ENCODE peak calls at places on chromosomes 3 and 15, in eight cellular contexts. D is Peyer's patch, J is GM12891, W is gastrocnemius medialis, M is spleen, N is suprapubic skin, I is lower leg skin, K is adrenal gland. X is an unnamed sample.

GRCh38 chr15:79051941-79052731 is 38.4 kb downstream of the RASGRF1 start:
- DNase-seq in N (no peak), I (no peak), K (no peak), J (no peak), M (peak), W (no peak), D (no peak), X (no peak)

GRCh38 chr15:88654430-88655102 is 15.8 kb downstream of the ISG20 start:
- DNase-seq in J (no peak), K (no peak), W (no peak), M (peak), D (peak), I (no peak), N (peak), X (no peak)

GRCh38 chr3:16399473-16399872 is 114.0 kb downstream of the RFTN1 start:
- DNase-seq in D (no peak), K (peak), N (no peak), J (no peak), W (no peak), I (no peak), M (no peak), X (no peak)

GRCh38 chr3:190528721-190529120 is 14.8 kb downstream of the IL1RAP start:
- DNase-seq in J (no peak), K (no peak), I (no peak), W (no peak), N (no peak), D (no peak), M (no peak), X (no peak)

GRCh38 chr15:67189326-67190051 is 65.0 kb downstream of the AAGAB start:
- DNase-seq in K (peak), I (peak), D (peak), W (peak), N (peak), J (no peak), M (peak), X (no peak)

GRCh38 chr3:45191924-45192417 is 34.1 kb downstream of the TMEM158 start:
- DNase-seq in M (no peak), N (no peak), D (no peak), W (no peak), K (no peak), I (no peak), J (no peak), X (no peak)

GRCh38 chr3:12479919-12480425 is 4.3 kb upstream of the TSEN2 start:
- DNase-seq in W (no peak), K (no peak), N (no peak), J (peak), M (no peak), I (no peak), D (peak), X (peak)

GRCh38 chr3:120566243-120566980 is 29.7 kb upstream of the NDUFB4 start:
- DNase-seq in I (no peak), K (peak), J (no peak), W (no peak), D (no peak), N (no peak), M (no peak), X (no peak)

GRCh38 chr3:117892431-117892841 is 1142.2 kb downstream of the IGSF11 start:
- DNase-seq in J (no peak), I (no peak), D (no peak), K (peak), W (no peak), N (no peak), M (no peak), X (no peak)

GRCh38 chr3:129558772-129559564 is 16.0 kb downstream of the H1-8 start:
- DNase-seq in I (no peak), K (peak), M (peak), J (no peak), N (no peak), W (no peak), D (no peak), X (no peak)

GRCh38 chr3:134311265-134311664 is 60.6 kb upstream of the RYK start:
- DNase-seq in K (no peak), D (no peak), W (no peak), N (no peak), J (no peak), M (no peak), I (no peak), X (no peak)

GRCh38 chr3:53675942-53676341 is 170.3 kb downstream of the CHDH start:
- DNase-seq in N (no peak), M (no peak), K (no peak), W (no peak), J (no peak), I (no peak), D (no peak), X (no peak)

GRCh38 chr3:71838406-71838805 is 53.5 kb upstream of the PROK2 start:
- DNase-seq in J (no peak), D (no peak), I (no peak), M (no peak), K (no peak), W (no peak), N (no peak), X (no peak)

GRCh38 chr3:170502297-170502696 is 83.6 kb downstream of the SLC7A14 start:
- DNase-seq in W (no peak), N (no peak), M (no peak), J (no peak), I (no peak), K (no peak), D (no peak), X (no peak)

GRCh38 chr3:156217674-156218352 is 97.4 kb downstream of the KCNAB1 start:
- DNase-seq in K (no peak), J (no peak), N (no peak), D (no peak), M (no peak), W (no peak), I (no peak), X (no peak)

GRCh38 chr3:131083190-131083863 is 56.6 kb downstream of the NEK11 start:
- DNase-seq in W (peak), K (peak), J (no peak), M (peak), D (no peak), I (no peak), N (no peak), X (peak)

GRCh38 chr15:68187559-68187958 is 17.6 kb downstream of the CALML4 start:
- DNase-seq in K (peak), I (peak), D (peak), N (no peak), J (no peak), W (peak), M (no peak), X (peak)

GRCh38 chr15:66126057-66126855 is 127.3 kb downstream of the MEGF11 start:
- DNase-seq in I (no peak), M (no peak), N (no peak), J (no peak), W (no peak), D (no peak), K (no peak), X (no peak)

GRCh38 chr3:46585799-46586693 is 19.9 kb upstream of the LRRC2 start:
- DNase-seq in W (no peak), D (no peak), K (no peak), M (no peak), N (no peak), I (no peak), J (no peak), X (no peak)

GRCh38 chr3:123157598-123158287 is 44.0 kb upstream of the SEC22A start:
- DNase-seq in I (no peak), N (no peak), W (no peak), K (peak), M (no peak), D (no peak), J (no peak), X (no peak)

GRCh38 chr3:134426660-134427181 is 52.5 kb upstream of the AMOTL2 start:
- DNase-seq in J (no peak), K (no peak), M (no peak), W (no peak), I (no peak), D (no peak), N (no peak), X (no peak)

GRCh38 chr15:101329309-101329863 is 34.3 kb upstream of the SNRPA1 start:
- DNase-seq in M (no peak), D (no peak), K (no peak), W (no peak), I (no peak), J (no peak), N (no peak), X (no peak)

GRCh38 chr15:91529534-91529933 is 324.0 kb upstream of the SLCO3A1 start:
- DNase-seq in K (no peak), W (no peak), M (no peak), J (no peak), N (no peak), I (no peak), D (no peak), X (no peak)

GRCh38 chr3:14789640-14790285 is 29.0 kb upstream of the FGD5 start:
- DNase-seq in K (no peak), W (no peak), M (peak), N (peak), D (peak), I (no peak), J (no peak), X (no peak)

GRCh38 chr15:61888074-61888780 is 172.0 kb downstream of the VPS13C start:
- DNase-seq in D (no peak), N (no peak), M (no peak), J (no peak), W (no peak), I (no peak), K (no peak), X (no peak)

GRCh38 chr3:127819656-127820055 is 2.7 kb downstream of the MGLL start:
- DNase-seq in J (no peak), W (no peak), N (no peak), I (no peak), D (no peak), M (no peak), K (no peak), X (no peak)

GRCh38 chr3:30456263-30456662 is 150.1 kb upstream of the TGFBR2 start:
- DNase-seq in M (no peak), D (no peak), W (no peak), J (no peak), K (no peak), N (no peak), I (no peak), X (no peak)

GRCh38 chr3:20326537-20326936 is 140.5 kb upstream of the SGO1 start:
- DNase-seq in J (no peak), M (no peak), D (no peak), N (no peak), I (no peak), K (no peak), W (no peak), X (no peak)

GRCh38 chr3:28718074-28718849 is 369.6 kb upstream of the AZI2 start:
- DNase-seq in N (no peak), K (no peak), J (no peak), W (no peak), M (no peak), D (no peak), I (no peak), X (no peak)

GRCh38 chr15:77589839-77590238 is 42.9 kb downstream of the LINGO1 start:
- DNase-seq in D (no peak), N (no peak), W (no peak), J (no peak), M (no peak), K (no peak), I (no peak), X (no peak)

GRCh38 chr3:180253283-180253682 is 216.5 kb upstream of the PEX5L start:
- DNase-seq in K (no peak), W (no peak), M (no peak), I (no peak), D (no peak), N (no peak), J (no peak), X (no peak)

GRCh38 chr3:108407858-108408257 is 102.5 kb downstream of the MYH15 start:
- DNase-seq in N (no peak), K (no peak), W (no peak), J (no peak), M (no peak), I (no peak), D (no peak), X (no peak)

GRCh38 chr15:67085818-67086649 is 20.6 kb downstream of the SMAD3 start:
- DNase-seq in M (no peak), N (no peak), D (no peak), W (no peak), K (no peak), J (peak), I (no peak), X (no peak)

GRCh38 chr3:15498461-15499214 is 22.9 kb downstream of the COLQ start:
- DNase-seq in N (peak), J (no peak), I (no peak), W (peak), K (no peak), M (no peak), D (no peak), X (no peak)

DNA sequence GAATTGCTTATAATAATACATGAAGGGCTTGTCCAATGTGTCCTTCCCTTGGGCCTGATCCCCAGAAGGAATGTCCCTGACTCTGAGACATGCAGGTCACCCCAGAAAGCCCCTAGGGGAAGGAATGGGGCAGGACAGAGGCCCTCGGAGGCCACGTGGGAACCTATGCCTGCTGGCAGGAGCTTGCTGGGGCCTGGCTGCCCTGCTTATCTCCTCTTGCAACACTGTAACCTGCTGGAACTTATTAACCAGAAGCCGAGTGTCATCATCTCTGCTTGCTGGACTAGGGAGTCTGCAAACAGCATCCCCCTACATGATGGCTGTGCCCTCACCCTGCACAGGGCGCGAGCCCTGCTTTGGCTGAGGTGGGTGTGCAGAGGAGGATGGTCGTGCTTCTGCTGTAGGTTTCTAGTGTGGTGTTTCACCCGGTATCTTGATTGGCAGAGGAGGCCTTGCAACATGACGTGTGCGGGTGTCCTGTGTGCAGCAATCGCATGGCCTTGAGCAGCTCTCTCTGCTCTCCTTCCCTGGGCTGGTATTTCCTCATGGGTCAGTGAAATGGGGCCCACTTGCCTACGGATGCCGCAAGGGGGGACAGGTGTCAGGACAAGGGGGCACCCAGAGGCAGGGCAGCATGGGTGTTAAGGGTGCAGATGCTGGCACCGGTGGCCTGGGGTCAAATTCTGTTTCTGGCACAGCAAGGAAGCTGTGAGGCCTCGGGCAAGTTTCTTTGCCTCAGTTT is 5.0 kb downstream of the CHST13 start:
- DNase-seq in J (no peak), M (peak), N (no peak), W (no peak), I (no peak), D (peak), K (peak), X (no peak)
- TF ChIP-seq POLR2A in J (no peak), M (no peak), N (no peak), W (no peak), I (no peak), D (no peak), K (no peak), X (no peak)

GRCh38 chr3:136343873-136344281 is 93.7 kb downstream of the PCCB start:
- DNase-seq in W (peak), K (peak), J (no peak), I (peak), M (no peak), N (peak), D (peak), X (peak)

GRCh38 chr3:136346486-136346885 is 96.3 kb downstream of the PCCB start:
- DNase-seq in J (no peak), D (no peak), K (no peak), I (no peak), W (no peak), M (no peak), N (no peak), X (no peak)

GRCh38 chr3:136343446-136343845 is 93.3 kb downstream of the PCCB start:
- DNase-seq in J (no peak), I (no peak), D (no peak), N (no peak), M (no peak), K (no peak), W (no peak), X (no peak)
- TF ChIP-seq POLR2A in J (no peak), I (no peak), D (no peak), N (no peak), M (no peak), K (no peak), W (no peak), X (no peak)

GRCh38 chr3:9399746-9400145 is 2.3 kb downstream of the SETD5 start:
- DNase-seq in M (no peak), J (no peak), K (peak), D (peak), I (peak), N (peak), W (peak), X (peak)
- TF ChIP-seq POLR2A in M (no peak), J (no peak), K (peak), D (no peak), I (no peak), N (peak), W (peak), X (peak)

DNA sequence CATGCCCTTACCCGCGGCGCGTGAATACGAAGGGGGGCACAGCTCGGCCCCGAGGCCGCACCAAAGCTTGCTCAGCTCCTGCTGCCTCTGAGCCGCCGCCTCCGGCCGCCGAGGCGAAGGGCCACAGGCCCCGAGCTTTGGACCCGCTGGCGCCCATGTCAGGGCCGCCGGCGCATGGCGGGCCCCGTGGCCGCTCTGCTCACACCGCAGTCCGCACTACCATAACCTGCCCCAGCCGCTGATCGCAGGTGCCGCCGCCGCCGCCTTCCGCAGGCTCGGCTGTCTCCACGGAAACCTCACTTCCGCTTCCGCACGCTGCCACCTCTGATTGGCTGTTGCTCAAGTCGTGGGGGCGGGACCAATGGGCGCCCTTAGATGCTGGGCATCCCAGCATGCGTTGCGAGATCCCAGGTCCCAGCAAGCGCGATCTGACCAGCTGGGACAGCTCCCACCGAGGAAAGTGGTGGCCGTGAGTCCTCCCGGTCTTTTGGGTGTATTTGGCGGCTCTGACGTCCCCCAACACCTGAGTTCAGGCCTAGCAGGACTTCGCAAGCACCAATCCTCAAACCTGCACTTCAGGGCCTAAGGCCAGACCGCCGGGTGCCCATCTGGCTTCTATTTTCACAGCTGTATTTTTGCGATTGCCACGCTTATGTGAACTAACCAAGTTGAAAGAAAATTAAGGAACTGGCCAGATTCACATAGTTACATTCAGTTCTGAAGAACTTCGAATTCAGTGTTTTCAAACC is at the start of gene TUSC2:
- DNase-seq in D (peak), N (peak), M (peak), I (peak), K (peak), W (peak), J (peak), X (peak)
- TF ChIP-seq POLR2A in D (peak), N (peak), M (no peak), I (no peak), K (peak), W (peak), J (peak), X (peak)

DNA sequence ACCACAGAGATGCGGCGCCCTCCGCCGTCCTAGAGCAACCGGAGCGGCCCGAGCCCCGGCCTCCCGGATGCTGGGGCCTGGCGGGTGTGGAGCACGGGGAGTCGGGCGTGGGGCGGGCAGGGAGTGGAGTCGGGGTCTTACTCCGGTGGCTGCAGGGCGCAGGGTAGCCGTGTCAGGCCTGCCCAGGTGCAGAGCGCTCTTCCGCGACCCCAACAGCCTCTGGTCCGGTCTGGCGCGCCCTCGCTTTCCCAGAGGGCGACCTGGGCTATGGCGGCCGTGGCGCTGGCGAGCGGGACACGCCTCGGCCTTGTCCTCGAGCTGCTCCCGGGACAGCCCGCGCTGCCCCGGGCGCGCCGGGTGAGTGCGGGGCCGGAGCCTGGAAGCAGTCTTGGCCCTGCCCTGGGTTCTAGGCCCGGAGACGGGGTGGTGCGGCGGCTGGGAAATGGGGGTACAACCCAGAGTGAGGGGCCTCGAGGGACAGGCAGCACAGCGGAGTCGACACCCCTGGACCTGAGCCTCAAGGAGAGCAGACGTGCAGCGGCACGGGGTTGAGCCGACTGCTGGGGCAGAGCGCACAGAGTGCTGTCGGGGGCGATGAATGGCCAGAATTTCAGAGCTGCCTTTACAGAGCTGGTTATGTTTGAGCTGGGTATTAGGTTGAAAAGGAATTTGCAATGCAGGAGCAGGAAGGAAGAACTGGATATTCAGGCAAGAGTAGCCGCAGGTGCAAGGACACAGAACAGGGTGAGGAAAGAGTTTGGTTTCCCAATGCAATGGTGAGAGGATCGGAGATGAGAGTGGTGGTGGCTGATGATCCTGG is at the start of gene ZNF662:
- DNase-seq in J (no peak), I (no peak), W (peak), N (peak), D (peak), M (peak), K (peak), X (peak)
- TF ChIP-seq POLR2A in J (no peak), I (no peak), W (no peak), N (no peak), D (no peak), M (no peak), K (peak), X (peak)

DNA sequence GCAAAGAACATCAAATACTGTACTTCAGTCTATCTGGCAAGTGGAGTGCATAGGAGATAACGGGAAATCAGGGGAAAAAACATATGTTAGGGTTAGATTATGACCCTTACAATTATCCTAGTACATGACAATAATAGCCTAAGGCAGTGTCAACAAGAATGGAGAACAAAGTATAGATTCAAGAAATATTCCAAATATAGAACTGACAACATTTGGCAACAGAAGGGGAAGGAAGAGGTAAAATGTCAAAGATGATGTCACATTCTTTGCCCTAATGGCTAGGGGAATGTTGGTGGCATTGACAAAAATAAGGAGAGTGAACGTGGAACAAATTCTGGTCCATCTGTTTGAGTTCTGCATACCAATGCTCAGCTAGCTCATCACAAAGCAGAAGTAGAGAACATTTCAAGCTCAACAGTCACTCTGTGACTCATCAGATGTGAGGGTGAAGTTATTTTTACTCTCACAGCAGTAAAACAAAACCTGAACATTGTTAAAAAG is 15.5 kb upstream of the ATP8B4 start:
- DNase-seq in N (no peak), K (no peak), M (no peak), W (no peak), I (no peak), D (no peak), J (no peak), X (no peak)
- TF ChIP-seq POLR2A in N (no peak), K (no peak), M (no peak), W (no peak), I (no peak), D (no peak), J (no peak), X (no peak)

X was measured in transverse colon.